ENCODE peak calls at places on chromosomes 2 and 18, in eight cellular contexts. D, O, A, X, S, T, N and C are unnamed samples.

GRCh38 chr2:108409768-108410167 is 32.0 kb downstream of the SULT1C4 start:
- DNase-seq in A (no peak), X (no peak), S (no peak), T (peak), D (no peak), N (no peak), O (peak), C (no peak)

GRCh38 chr2:86342488-86342887 is 5.1 kb upstream of the REEP1 start:
- DNase-seq in T (no peak), D (no peak), X (no peak), S (no peak), O (no peak), A (no peak), N (no peak), C (no peak)

GRCh38 chr2:239539776-239540100 is 138.9 kb upstream of the HDAC4 start:
- DNase-seq in O (no peak), A (no peak), D (no peak), X (peak), N (no peak), S (no peak), T (no peak), C (no peak)

GRCh38 chr2:86298411-86299390 is 38.7 kb downstream of the REEP1 start:
- DNase-seq in D (no peak), N (peak), S (no peak), A (no peak), X (no peak), T (no peak), O (peak), C (peak)

GRCh38 chr2:216626875-216627245 is 6.4 kb upstream of the IGFBP2 start:
- DNase-seq in T (no peak), S (no peak), A (no peak), D (no peak), N (no peak), X (no peak), O (no peak), C (no peak)

GRCh38 chr2:234980476-234981187 is 28.8 kb downstream of the SH3BP4 start:
- DNase-seq in T (no peak), N (no peak), D (no peak), A (no peak), O (peak), X (peak), S (no peak), C (no peak)

GRCh38 chr2:177326005-177326404 is 61.5 kb upstream of the NFE2L2 start:
- DNase-seq in D (no peak), X (no peak), O (no peak), S (no peak), T (no peak), N (no peak), A (no peak), C (no peak)

GRCh38 chr2:86016581-86016980 is 89.1 kb downstream of the POLR1A start:
- DNase-seq in A (no peak), N (no peak), S (no peak), T (no peak), X (no peak), D (no peak), O (no peak), C (no peak)

GRCh38 chr2:63614448-63614968 is 25.7 kb downstream of the MDH1 start:
- DNase-seq in N (no peak), T (peak), X (no peak), O (peak), S (peak), A (no peak), D (no peak), C (peak)

GRCh38 chr2:63488118-63488713 is 100.1 kb downstream of the WDPCP start:
- DNase-seq in N (peak), S (peak), X (no peak), A (no peak), D (no peak), T (no peak), O (peak), C (peak)

GRCh38 chr2:151052850-151053660 is 208.6 kb downstream of the RBM43 start:
- DNase-seq in T (no peak), X (no peak), N (no peak), D (no peak), S (no peak), O (no peak), A (no peak), C (no peak)

GRCh38 chr2:69047625-69048145 is 34.7 kb downstream of the ANTXR1 start:
- DNase-seq in D (no peak), O (no peak), T (no peak), N (no peak), A (no peak), X (no peak), S (no peak), C (no peak)

GRCh38 chr2:186716899-186717811 is 23.3 kb downstream of the FAM171B start:
- DNase-seq in N (no peak), X (no peak), S (no peak), O (no peak), D (no peak), T (no peak), A (no peak), C (no peak)

GRCh38 chr2:1546023-1546591 is 132.8 kb downstream of the TPO start:
- DNase-seq in N (peak), S (peak), D (no peak), X (no peak), A (no peak), O (peak), T (no peak), C (no peak)

GRCh38 chr2:42098571-42099430 is 51.0 kb downstream of the PKDCC start:
- DNase-seq in N (no peak), A (no peak), S (no peak), T (no peak), D (no peak), X (no peak), O (peak), C (no peak)

GRCh38 chr18:37303009-37303408 is 262.6 kb downstream of the CELF4 start:
- DNase-seq in S (no peak), O (peak), T (no peak), X (no peak), D (no peak), A (no peak), N (no peak), C (no peak)

GRCh38 chr2:636649-637405 is 40.4 kb downstream of the TMEM18 start:
- DNase-seq in T (no peak), O (peak), A (peak), X (peak), D (peak), N (peak), S (peak), C (peak)

GRCh38 chr2:75466708-75467311 is 93.9 kb downstream of the EVA1A start:
- DNase-seq in T (no peak), S (peak), O (peak), A (no peak), N (peak), D (no peak), X (no peak), C (peak)

GRCh38 chr2:197184959-197185586 is 125.5 kb downstream of the ANKRD44 start:
- DNase-seq in D (no peak), T (no peak), A (no peak), N (no peak), O (peak), S (no peak), X (peak), C (no peak)

GRCh38 chr18:5662586-5663090 is 118.8 kb upstream of the EPB41L3 start:
- DNase-seq in S (no peak), T (no peak), D (no peak), N (no peak), X (no peak), O (no peak), A (no peak), C (no peak)

GRCh38 chr2:64467463-64467843 is 13.5 kb downstream of the LGALSL start:
- DNase-seq in T (no peak), S (no peak), D (no peak), O (no peak), X (no peak), A (no peak), N (no peak), C (no peak)

GRCh38 chr2:10494351-10495066 is 46.4 kb upstream of the ODC1 start:
- DNase-seq in D (no peak), T (no peak), N (no peak), O (no peak), S (no peak), A (no peak), X (no peak), C (no peak)

GRCh38 chr2:229287836-229288235 is 16.7 kb upstream of the PID1 start:
- DNase-seq in X (no peak), O (no peak), A (no peak), N (no peak), D (no peak), T (no peak), S (no peak), C (no peak)

GRCh38 chr2:11017921-11018320 is 106.2 kb downstream of the KCNF1 start:
- DNase-seq in D (no peak), O (no peak), S (no peak), N (no peak), A (no peak), X (no peak), T (no peak), C (no peak)

GRCh38 chr2:225889452-225889851 is 489.9 kb downstream of the NYAP2 start:
- DNase-seq in X (no peak), D (no peak), O (peak), A (no peak), S (peak), N (no peak), T (peak), C (no peak)

GRCh38 chr18:27240383-27240782 is 55.3 kb upstream of the CHST9 start:
- DNase-seq in O (no peak), T (no peak), X (no peak), A (no peak), S (no peak), D (no peak), N (no peak), C (no peak)

GRCh38 chr2:195009202-195009601 is 647.8 kb upstream of the SLC39A10 start:
- DNase-seq in N (no peak), S (no peak), A (no peak), D (no peak), X (no peak), T (no peak), O (peak), C (no peak)

GRCh38 chr2:30709516-30709915 is 97.7 kb downstream of the CAPN13 start:
- DNase-seq in S (no peak), T (no peak), O (no peak), A (peak), X (no peak), N (no peak), D (no peak), C (no peak)

GRCh38 chr18:13629841-13630747 is 96.3 kb downstream of the FAM210A start:
- DNase-seq in N (peak), T (no peak), A (no peak), D (peak), X (no peak), S (peak), O (peak), C (peak)

GRCh38 chr2:55482186-55482945 is 37.2 kb upstream of the CFAP36 start:
- DNase-seq in S (peak), N (no peak), O (peak), A (no peak), D (no peak), T (no peak), X (no peak), C (no peak)

GRCh38 chr2:72972744-72973535 is 55.6 kb downstream of the EMX1 start:
- DNase-seq in N (no peak), O (no peak), X (peak), S (no peak), A (no peak), T (no peak), D (no peak), C (no peak)

GRCh38 chr2:68799615-68800400 is 65.2 kb downstream of the ARHGAP25 start:
- DNase-seq in T (no peak), X (no peak), O (no peak), D (no peak), S (no peak), N (peak), A (no peak), C (no peak)

DNA sequence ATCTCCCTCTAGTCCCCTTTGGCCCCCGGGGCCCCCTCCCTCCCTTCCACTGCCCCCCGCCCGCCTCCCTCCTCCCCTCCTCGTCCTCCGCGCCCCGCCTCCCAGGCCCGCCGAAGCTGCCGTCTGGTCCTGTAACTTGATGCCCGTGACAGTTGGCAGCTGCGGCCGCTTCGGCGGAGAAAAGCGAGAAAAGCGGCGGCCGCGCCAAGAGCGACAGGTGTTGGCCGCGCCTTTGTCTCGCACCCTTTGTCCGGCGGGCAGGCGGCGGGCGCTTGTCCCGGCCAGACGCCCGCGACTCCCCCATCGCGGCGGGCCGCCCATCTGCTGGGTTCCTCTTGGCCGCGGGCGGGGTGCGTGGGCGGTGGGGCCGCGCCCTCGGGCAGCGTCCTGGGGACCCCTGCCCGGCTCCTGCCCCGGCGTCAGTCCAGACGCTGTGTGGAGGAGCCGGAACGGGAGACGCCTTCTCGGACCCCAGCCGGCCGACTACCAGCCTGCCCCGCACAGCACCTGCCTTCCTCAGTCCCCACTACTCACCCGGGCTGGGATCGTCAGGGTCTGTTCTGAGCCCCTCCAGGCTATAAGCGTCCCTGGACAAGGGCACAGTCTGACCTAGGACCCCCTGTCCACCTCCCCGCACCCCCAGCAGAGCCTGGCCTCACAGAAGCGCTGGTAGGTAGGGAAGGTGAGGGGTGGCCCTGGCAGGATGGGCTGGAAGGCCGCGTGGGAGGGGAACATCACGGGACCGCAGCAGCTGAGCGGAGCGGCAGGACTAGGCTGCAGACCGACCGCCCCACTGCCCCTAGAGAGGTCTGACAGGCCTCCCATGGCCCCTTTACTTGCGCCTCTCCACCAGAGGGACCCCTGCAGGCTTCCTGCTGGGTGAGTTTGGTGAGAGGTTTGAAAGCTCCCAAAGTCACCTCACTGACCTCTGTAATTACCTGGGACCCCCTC is 1.2 kb upstream of the HES6 start:
- DNase-seq in N (peak), T (no peak), O (peak), A (no peak), S (peak), X (peak), D (peak), C (no peak)
- TF ChIP-seq CTCF in N (peak), T (no peak), O (no peak), A (no peak), S (no peak), X (no peak), D (peak), C (no peak)

DNA sequence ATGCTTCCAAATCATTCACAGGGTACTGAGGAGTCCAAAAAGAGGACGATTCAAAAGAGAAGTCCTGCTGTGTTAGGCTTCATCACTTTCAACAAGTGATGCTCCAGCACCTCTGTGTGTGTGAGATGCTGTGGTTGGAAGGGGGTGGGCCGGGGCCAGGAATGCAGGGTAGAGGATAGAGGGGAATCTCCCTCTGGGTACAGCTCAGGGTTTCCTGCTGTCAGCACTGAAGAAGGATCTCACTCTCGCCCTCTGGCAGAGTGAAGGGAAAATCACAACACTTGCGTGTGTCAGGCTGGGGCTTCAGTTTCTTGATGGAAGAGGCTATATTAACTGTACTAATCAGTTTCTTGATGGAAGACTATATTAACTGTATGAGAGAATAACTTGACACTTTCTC is 18.0 kb upstream of the ZNF407 start:
- DNase-seq in S (no peak), O (no peak), D (no peak), N (no peak), X (no peak), T (no peak), A (no peak), C (no peak)
- TF ChIP-seq CTCF in S (no peak), O (no peak), D (no peak), N (no peak), X (no peak), T (no peak), A (no peak), C (no peak)

GRCh38 chr2:179595284-179595683 is 266.1 kb downstream of the ZNF385B start:
- DNase-seq in O (no peak), A (no peak), T (no peak), X (no peak), D (no peak), N (no peak), S (no peak), C (peak)
- TF ChIP-seq CTCF in O (no peak), A (no peak), T (peak), X (no peak), D (no peak), N (no peak), S (no peak), C (no peak)

DNA sequence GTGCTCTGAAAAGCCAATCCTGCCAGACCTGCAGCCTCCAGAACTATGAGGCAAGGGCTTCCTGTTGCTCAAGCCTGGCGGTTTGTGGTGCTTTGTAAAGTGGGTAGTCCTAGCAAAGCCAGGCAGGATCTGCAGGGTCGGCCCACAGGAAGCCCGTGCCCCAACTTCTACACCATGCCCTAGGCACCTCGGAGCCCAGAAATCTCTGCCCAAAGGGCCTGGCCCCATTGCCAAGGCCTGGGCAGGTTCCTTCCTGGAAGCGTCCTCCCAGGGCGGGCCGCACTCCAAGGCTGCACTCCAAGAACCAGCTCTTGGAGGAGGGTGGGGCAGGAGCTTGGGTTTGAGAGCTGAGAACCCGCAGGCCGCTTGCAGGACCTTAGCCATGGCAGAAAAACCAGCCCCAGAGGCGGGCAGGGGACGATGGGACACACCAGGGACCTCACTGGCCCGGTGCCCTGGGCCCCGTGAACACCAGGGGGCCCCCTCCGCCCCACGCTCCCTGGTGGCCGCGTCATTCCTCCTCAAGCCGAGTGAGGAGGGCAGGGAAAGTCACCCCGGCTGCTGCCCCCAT is 37.2 kb upstream of the ID2 start:
- DNase-seq in O (peak), T (no peak), X (no peak), A (no peak), D (no peak), N (no peak), S (no peak), C (no peak)
- TF ChIP-seq CTCF in O (peak), T (no peak), X (peak), A (no peak), D (no peak), N (no peak), S (no peak), C (peak)

DNA sequence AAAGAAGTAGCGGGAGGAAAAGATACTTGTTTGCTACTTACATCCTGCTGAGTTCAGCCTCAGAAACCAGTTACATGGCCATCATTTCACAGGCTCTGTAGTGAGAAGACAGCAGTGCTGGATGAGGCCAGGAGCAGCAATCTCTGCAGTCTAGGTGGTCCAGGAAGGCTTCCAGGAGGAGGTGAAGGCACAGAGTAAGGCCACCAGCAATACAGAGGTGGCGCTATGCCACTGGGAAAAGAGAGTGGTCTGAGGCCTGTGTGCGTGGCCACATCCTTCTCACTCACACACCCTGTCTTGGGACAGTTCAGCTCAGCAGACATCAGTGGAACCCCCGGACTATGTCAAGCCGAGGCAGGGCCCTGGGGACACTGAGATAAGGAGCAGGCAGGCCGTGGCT is 162.7 kb downstream of the KLHL29 start:
- DNase-seq in X (peak), D (no peak), O (no peak), S (no peak), N (no peak), T (no peak), A (no peak), C (no peak)
- TF ChIP-seq CTCF in X (no peak), D (no peak), O (no peak), S (no peak), N (no peak), T (no peak), A (no peak), C (no peak)